ENCODE peak calls at places on chromosomes 3 and 15, in ten cellular contexts. S, H, Z, M, X, A, L, K, R and I are unnamed samples. For H3K4me1, the result is how much of the 10 kb centered on the place peaks cover.

GRCh38 chr3:121995190-121996137 is 26.6 kb downstream of the ILDR1 start:
- DNase-seq in S (peak), H (no peak), Z (no peak), M (peak), X (peak), A (peak), L (peak), K (peak), R (peak), I (peak)

GRCh38 chr3:98602078-98602678 is 8.8 kb upstream of the CPOX start:
- DNase-seq in S (no peak), H (no peak), Z (no peak), M (peak), X (peak), A (peak), L (no peak), K (peak), R (no peak), I (no peak)

GRCh38 chr3:73481888-73482287 is 142.9 kb downstream of the PDZRN3 start:
- DNase-seq in S (no peak), H (no peak), Z (no peak), M (no peak), X (no peak), A (no peak), L (no peak), K (no peak), R (no peak), I (no peak)

GRCh38 chr15:68630205-68630555 is 51.4 kb downstream of the CORO2B start:
- DNase-seq in S (no peak), H (no peak), Z (no peak), M (no peak), X (no peak), A (no peak), L (no peak), K (no peak), R (no peak), I (no peak)

GRCh38 chr3:108312656-108313055 is 16.3 kb downstream of the HHLA2 start:
- DNase-seq in S (no peak), H (no peak), Z (no peak), M (no peak), X (no peak), A (no peak), L (no peak), K (no peak), R (no peak), I (no peak)

GRCh38 chr15:98823012-98823458 is 174.7 kb downstream of the IGF1R start:
- DNase-seq in S (no peak), H (no peak), Z (no peak), M (peak), X (no peak), A (no peak), L (no peak), K (peak), R (no peak), I (no peak)

GRCh38 chr15:37015476-37015875 is 84.9 kb downstream of the MEIS2 start:
- DNase-seq in S (no peak), H (no peak), Z (no peak), M (peak), X (no peak), A (no peak), L (no peak), K (no peak), R (no peak), I (no peak)

GRCh38 chr3:183233986-183234385 is 19.1 kb upstream of the B3GNT5 start:
- DNase-seq in S (no peak), H (no peak), Z (no peak), M (no peak), X (no peak), A (no peak), L (no peak), K (no peak), R (no peak), I (no peak)

GRCh38 chr3:146138904-146139303 is 22.1 kb downstream of the PLOD2 start:
- DNase-seq in S (no peak), H (no peak), Z (no peak), M (no peak), X (no peak), A (no peak), L (no peak), K (no peak), R (no peak), I (no peak)

GRCh38 chr3:43525941-43526607 is 95.7 kb downstream of the ANO10 start:
- DNase-seq in S (no peak), H (no peak), Z (no peak), M (no peak), X (no peak), A (no peak), L (no peak), K (no peak), R (no peak), I (no peak)

GRCh38 chr15:67161412-67161811 is 93.0 kb downstream of the AAGAB start:
- DNase-seq in S (no peak), H (peak), Z (no peak), M (no peak), X (no peak), A (no peak), L (no peak), K (no peak), R (no peak), I (no peak)

GRCh38 chr3:149971403-149972075 is 844 bp upstream of the PFN2 start:
- DNase-seq in S (peak), H (peak), Z (peak), M (no peak), X (peak), A (peak), L (no peak), K (peak), R (peak), I (peak)

GRCh38 chr3:41198526-41198925 is 779 bp upstream of the CTNNB1 start:
- DNase-seq in S (no peak), H (peak), Z (no peak), M (peak), X (peak), A (peak), L (no peak), K (peak), R (peak), I (peak)

GRCh38 chr15:57992761-57993295 is 72.7 kb downstream of the ALDH1A2 start:
- DNase-seq in S (no peak), H (no peak), Z (no peak), M (no peak), X (no peak), A (no peak), L (no peak), K (no peak), R (no peak), I (no peak)

GRCh38 chr15:53693729-53694533 is 65.5 kb downstream of the WDR72 start:
- DNase-seq in S (no peak), H (peak), Z (no peak), M (no peak), X (peak), A (no peak), L (peak), K (peak), R (no peak), I (peak)

GRCh38 chr15:74873756-74874424 is 725 bp upstream of the SCAMP2 start:
- DNase-seq in S (peak), H (no peak), Z (no peak), M (peak), X (no peak), A (no peak), L (no peak), K (no peak), R (peak), I (peak)

GRCh38 chr3:195106418-195106906 is 164.5 kb downstream of the XXYLT1 start:
- DNase-seq in S (peak), H (peak), Z (peak), M (peak), X (peak), A (peak), L (peak), K (peak), R (peak), I (peak)

GRCh38 chr15:82129769-82130168 is 84.0 kb upstream of the MEX3B start:
- DNase-seq in S (no peak), H (no peak), Z (no peak), M (no peak), X (no peak), A (no peak), L (no peak), K (peak), R (no peak), I (no peak)

GRCh38 chr15:78195735-78196201 is 38.6 kb downstream of the ACSBG1 start:
- DNase-seq in S (no peak), H (no peak), Z (no peak), M (peak), X (peak), A (no peak), L (no peak), K (no peak), R (peak), I (no peak)

GRCh38 chr3:76470285-76470684 is 569.6 kb upstream of the ROBO2 start:
- DNase-seq in S (no peak), H (no peak), Z (no peak), M (no peak), X (no peak), A (no peak), L (no peak), K (peak), R (no peak), I (no peak)

GRCh38 chr3:63051920-63052319 is 176.7 kb upstream of the CADPS start:
- DNase-seq in S (no peak), H (no peak), Z (no peak), M (peak), X (no peak), A (no peak), L (peak), K (peak), R (peak), I (no peak)

GRCh38 chr15:91970142-91970541 is 116.6 kb downstream of the SLCO3A1 start:
- DNase-seq in S (peak), H (peak), Z (no peak), M (no peak), X (no peak), A (peak), L (no peak), K (no peak), R (peak), I (peak)

GRCh38 chr3:192844366-192844765 is 73.3 kb downstream of the MB21D2 start:
- DNase-seq in S (no peak), H (no peak), Z (no peak), M (no peak), X (no peak), A (no peak), L (no peak), K (no peak), R (no peak), I (no peak)

GRCh38 chr3:61579685-61580084 is 18.3 kb downstream of the PTPRG start:
- DNase-seq in S (no peak), H (no peak), Z (no peak), M (no peak), X (no peak), A (no peak), L (no peak), K (no peak), R (no peak), I (no peak)

GRCh38 chr3:61577760-61578159 is 16.4 kb downstream of the PTPRG start:
- DNase-seq in S (no peak), H (no peak), Z (no peak), M (no peak), X (no peak), A (no peak), L (no peak), K (no peak), R (no peak), I (no peak)

GRCh38 chr3:61580982-61581654 is 19.7 kb downstream of the PTPRG start:
- DNase-seq in S (no peak), H (no peak), Z (no peak), M (peak), X (no peak), A (no peak), L (no peak), K (no peak), R (no peak), I (no peak)

GRCh38 chr3:61575893-61576292 is 14.5 kb downstream of the PTPRG start:
- DNase-seq in S (no peak), H (no peak), Z (no peak), M (no peak), X (peak), A (no peak), L (no peak), K (no peak), R (no peak), I (no peak)

GRCh38 chr3:61578667-61579367 is 17.4 kb downstream of the PTPRG start:
- DNase-seq in S (no peak), H (no peak), Z (no peak), M (peak), X (no peak), A (no peak), L (no peak), K (no peak), R (no peak), I (no peak)
- H3K4me1 ChIP-seq in S (under half), H (under half), Z (under half), M (under half), X (under half), A (half or more), L (under half), K (under half), R (under half), I (half or more)

GRCh38 chr15:55868707-55869106 is 124.7 kb downstream of the NEDD4 start:
- DNase-seq in S (no peak), H (no peak), Z (no peak), M (no peak), X (no peak), A (no peak), L (no peak), K (peak), R (no peak), I (no peak)

GRCh38 chr15:55869660-55870059 is 123.8 kb downstream of the NEDD4 start:
- DNase-seq in S (no peak), H (no peak), Z (no peak), M (no peak), X (no peak), A (no peak), L (no peak), K (no peak), R (no peak), I (no peak)

GRCh38 chr15:55872471-55872870 is 120.9 kb downstream of the NEDD4 start:
- DNase-seq in S (no peak), H (no peak), Z (no peak), M (no peak), X (no peak), A (no peak), L (no peak), K (no peak), R (no peak), I (no peak)

GRCh38 chr15:55879181-55879580 is 114.2 kb downstream of the NEDD4 start:
- DNase-seq in S (no peak), H (no peak), Z (no peak), M (no peak), X (no peak), A (no peak), L (no peak), K (peak), R (no peak), I (no peak)

DNA sequence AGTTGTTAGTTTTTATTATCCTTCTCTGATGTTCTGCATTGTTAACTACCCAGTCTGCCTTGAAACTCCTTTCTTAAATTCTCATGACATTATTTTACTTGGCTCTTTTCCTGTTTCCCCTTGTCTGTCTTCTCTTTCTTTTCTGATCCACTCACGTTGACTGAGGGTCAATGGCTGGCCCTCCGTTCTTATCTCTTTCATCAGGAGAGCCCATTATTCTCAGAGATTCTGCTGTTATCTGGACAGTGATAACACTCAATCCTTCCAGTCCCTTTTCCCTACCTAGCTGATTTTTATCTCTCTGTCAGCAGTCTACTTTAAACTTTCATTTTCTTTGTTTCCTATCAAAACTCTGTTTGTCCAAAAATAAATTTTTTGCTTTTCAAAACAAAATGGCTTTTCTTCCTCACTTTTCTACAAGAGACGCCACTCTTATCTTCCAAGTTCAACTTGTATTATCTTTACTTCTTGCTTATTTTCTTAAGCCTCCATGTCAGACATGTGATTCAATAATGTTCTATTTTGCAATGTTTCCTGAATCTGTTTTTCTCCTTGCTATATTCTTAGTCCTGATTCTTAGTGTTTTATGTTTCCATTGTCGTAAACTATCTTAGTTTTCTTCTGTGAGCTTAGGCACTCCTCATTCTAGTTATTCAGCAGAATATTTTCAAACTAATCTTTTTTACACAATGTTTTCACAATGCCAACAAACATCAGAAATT is 120.2 kb downstream of the NEDD4 start:
- DNase-seq in S (no peak), H (no peak), Z (no peak), M (peak), X (no peak), A (no peak), L (no peak), K (peak), R (no peak), I (no peak)
- H3K27ac ChIP-seq in S (no peak), H (no peak), Z (peak), M (peak), X (no peak), A (peak), L (no peak), K (peak), R (no peak), I (no peak)

GRCh38 chr3:46085421-46086082 is 58.3 kb upstream of the XCR1 start:
- DNase-seq in S (peak), H (no peak), Z (no peak), M (no peak), X (no peak), A (no peak), L (no peak), K (no peak), R (no peak), I (no peak)

GRCh38 chr3:46090161-46090591 is 62.9 kb upstream of the XCR1 start:
- DNase-seq in S (no peak), H (no peak), Z (no peak), M (no peak), X (no peak), A (no peak), L (no peak), K (no peak), R (no peak), I (no peak)

GRCh38 chr3:46086083-46086437 is 58.8 kb upstream of the XCR1 start:
- DNase-seq in S (peak), H (no peak), Z (no peak), M (no peak), X (no peak), A (no peak), L (no peak), K (no peak), R (no peak), I (no peak)

GRCh38 chr3:46089237-46090011 is 62.1 kb upstream of the XCR1 start:
- DNase-seq in S (peak), H (no peak), Z (peak), M (no peak), X (no peak), A (peak), L (no peak), K (peak), R (peak), I (peak)

GRCh38 chr3:46087871-46088270 is 60.6 kb upstream of the XCR1 start:
- DNase-seq in S (peak), H (no peak), Z (no peak), M (no peak), X (no peak), A (peak), L (no peak), K (peak), R (no peak), I (no peak)
- TF ChIP-seq CTCF in S (no peak), H (no peak), Z (no peak), M (peak), X (no peak), A (peak), L (no peak), K (peak), R (no peak), I (no peak)

GRCh38 chr3:128727485-128727884 is 1.5 kb downstream of the RAB7A start:
- DNase-seq in S (no peak), H (no peak), Z (no peak), M (no peak), X (no peak), A (no peak), L (no peak), K (no peak), R (no peak), I (no peak)
- H3K4me1 ChIP-seq in S (under half), H (under half), Z (half or more), M (under half), X (under half), A (half or more), L (under half), K (under half), R (under half), I (under half)

DNA sequence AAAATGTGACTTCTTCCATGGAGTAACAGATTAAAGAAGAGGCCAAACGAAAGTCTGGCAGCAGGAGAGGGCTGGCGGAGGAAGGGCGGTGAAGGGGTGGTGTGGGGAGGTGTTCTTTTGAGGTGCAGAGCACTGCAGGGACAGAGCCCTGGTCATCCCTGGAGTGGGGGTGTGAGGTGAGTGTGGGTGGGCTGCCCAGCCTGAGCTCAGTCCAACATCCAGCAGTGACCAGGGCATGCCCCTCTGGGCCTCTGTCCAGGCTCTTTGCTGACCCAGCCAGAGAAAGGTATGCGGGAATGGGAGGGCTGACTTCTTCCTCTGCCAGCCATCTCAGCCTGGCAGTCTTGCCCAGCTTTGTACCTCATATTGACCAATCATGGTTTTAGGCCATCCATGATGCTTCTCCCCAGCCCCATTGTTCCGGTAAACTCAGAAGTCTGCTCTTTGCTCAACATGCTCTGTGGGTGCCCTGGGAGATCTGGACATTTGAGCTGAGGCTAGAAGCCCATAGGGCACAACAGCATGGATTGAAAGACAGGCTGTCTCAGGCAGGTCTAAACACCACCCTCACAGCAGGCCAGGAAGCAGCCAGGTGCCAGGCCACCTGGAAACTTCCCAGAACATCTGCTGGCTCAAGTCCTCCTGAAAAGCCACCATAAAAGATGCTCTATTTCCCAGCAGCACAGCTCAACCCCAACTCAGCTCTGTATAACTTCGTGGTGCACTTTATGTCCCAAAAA is 25.9 kb upstream of the CXCR6 start:
- DNase-seq in S (no peak), H (no peak), Z (no peak), M (no peak), X (no peak), A (no peak), L (no peak), K (no peak), R (no peak), I (no peak)
- H3K27ac ChIP-seq in S (no peak), H (no peak), Z (no peak), M (no peak), X (no peak), A (no peak), L (no peak), K (no peak), R (no peak), I (no peak)

GRCh38 chr3:23649502-23649901 is 156.3 kb upstream of the UBE2E1 start:
- DNase-seq in S (no peak), H (no peak), Z (no peak), M (peak), X (no peak), A (no peak), L (no peak), K (no peak), R (no peak), I (no peak)

GRCh38 chr3:23646201-23646955 is 159.4 kb upstream of the UBE2E1 start:
- DNase-seq in S (no peak), H (no peak), Z (no peak), M (no peak), X (no peak), A (no peak), L (no peak), K (no peak), R (no peak), I (no peak)

GRCh38 chr3:23647706-23648258 is 158.0 kb upstream of the UBE2E1 start:
- DNase-seq in S (no peak), H (no peak), Z (no peak), M (no peak), X (no peak), A (no peak), L (no peak), K (no peak), R (no peak), I (no peak)

GRCh38 chr3:23648965-23649328 is 156.8 kb upstream of the UBE2E1 start:
- DNase-seq in S (no peak), H (no peak), Z (no peak), M (no peak), X (no peak), A (no peak), L (peak), K (no peak), R (peak), I (no peak)

DNA sequence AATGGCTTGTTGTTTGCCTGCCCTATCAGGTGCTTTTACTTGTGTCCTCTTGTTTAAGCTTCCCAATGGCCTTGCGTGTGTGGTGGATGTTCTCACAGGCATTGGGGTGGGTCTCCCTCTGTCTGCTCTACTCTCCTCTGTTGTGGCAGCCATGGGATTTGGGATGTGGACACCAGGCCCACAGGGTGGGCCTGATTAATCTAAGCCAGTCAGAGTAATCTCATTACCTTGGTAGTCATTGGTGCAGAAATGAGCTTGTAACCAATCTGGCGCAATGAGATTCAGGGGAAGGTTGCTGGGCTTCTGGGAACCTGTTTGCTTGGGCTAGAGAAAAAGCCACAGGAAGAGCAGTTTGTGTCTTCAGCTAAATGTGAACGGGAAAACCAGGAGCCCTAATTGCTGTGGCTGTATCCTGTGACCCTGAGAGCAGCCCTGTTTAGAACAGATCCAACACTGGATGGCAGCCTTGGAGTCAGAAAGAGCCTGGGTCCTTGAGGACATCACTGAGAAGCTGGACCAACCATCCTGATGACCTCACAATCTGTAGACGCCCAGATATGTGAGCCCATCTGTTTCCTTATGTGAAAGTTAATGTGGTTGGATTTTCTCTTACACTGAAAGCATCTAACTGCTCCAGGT is 157.3 kb upstream of the UBE2E1 start:
- DNase-seq in S (no peak), H (no peak), Z (no peak), M (peak), X (no peak), A (no peak), L (no peak), K (no peak), R (no peak), I (no peak)
- TF ChIP-seq CTCF in S (no peak), H (no peak), Z (no peak), M (peak), X (no peak), A (no peak), L (no peak), K (no peak), R (no peak), I (peak)